ENCODE peak calls at places on chromosome 15, in eight cellular contexts. C is iPS-NIHi11; E is cardiac fibroblast; I is endodermal cell; H is NCI-H524; X is NCI-H1048; M is small intestine; L is stimulated activated CD8-positive, alpha-beta memory T cell treated with anti-CD3 and anti-CD28 coated beads, Interleukin-7, amount 100 ng/mL, for 1 hour. F is an unnamed sample.

GRCh38 chr15:76905013-76905839 is at the start of gene SCAPER:
- DNase-seq in X (peak; percentile 53), H (peak; percentile 95), I (peak; percentile 97), L (peak; percentile 85), M (peak; percentile 93), E (peak; percentile 83), C (peak; percentile 97), F (peak; percentile 72)

GRCh38 chr15:74402873-74403589 is 30.7 kb downstream of the SEMA7A start:
- DNase-seq in H (no peak), L (peak; percentile 49), M (peak; percentile 48), E (no peak), X (no peak), I (no peak), C (no peak), F (no peak)

GRCh38 chr15:40493089-40493840 is 22.5 kb downstream of the CHST14 start:
- DNase-seq in L (no peak), H (no peak), I (no peak), X (no peak), M (no peak), E (no peak), C (no peak), F (no peak)

GRCh38 chr15:88207565-88207964 is 49.0 kb downstream of the NTRK3 start:
- DNase-seq in M (no peak), C (no peak), I (no peak), L (no peak), X (no peak), H (no peak), E (no peak), F (no peak)

GRCh38 chr15:94416829-94417228 is 185.5 kb downstream of the MCTP2 start:
- DNase-seq in C (no peak), H (peak; percentile 92), E (no peak), I (no peak), L (no peak), M (no peak), X (no peak), F (no peak)

GRCh38 chr15:77889009-77889806 is 188.3 kb downstream of the TBC1D2B start:
- DNase-seq in L (no peak), C (no peak), I (no peak), M (no peak), E (peak; percentile 20), X (no peak), H (no peak), F (peak; percentile 16)

GRCh38 chr15:84748274-84749110 is at the start of gene ZNF592:
- DNase-seq in C (peak; percentile 87), M (peak; percentile 79), E (peak; percentile 73), L (peak; percentile 69), X (peak; percentile 40), I (peak; percentile 91), H (peak; percentile 63), F (peak; percentile 34)

GRCh38 chr15:38154255-38154654 is 98.4 kb upstream of the SPRED1 start:
- DNase-seq in E (no peak), M (no peak), X (no peak), I (no peak), C (no peak), L (no peak), H (no peak), F (no peak)

GRCh38 chr15:70278644-70279043 is 180.9 kb upstream of the TLE3 start:
- DNase-seq in I (no peak), E (no peak), X (no peak), C (no peak), M (no peak), H (no peak), L (no peak), F (no peak)

GRCh38 chr15:60520041-60520824 is 41.3 kb upstream of the ICE2 start:
- DNase-seq in L (no peak), M (no peak), I (no peak), E (peak; percentile 40), H (peak; percentile 36), C (no peak), X (no peak), F (no peak)

GRCh38 chr15:98799991-98800390 is 151.7 kb downstream of the IGF1R start:
- DNase-seq in H (peak; percentile 35), C (no peak), L (no peak), E (no peak), I (peak; percentile 65), M (no peak), X (no peak), F (no peak)

GRCh38 chr15:51227967-51228783 is 110.2 kb downstream of the CYP19A1 start:
- DNase-seq in L (no peak), I (peak; percentile 67), E (peak; percentile 94), M (peak; percentile 18), C (peak; percentile 41), X (peak; percentile 18), H (no peak), F (peak; percentile 80)

GRCh38 chr15:60370105-60370803 is 27.5 kb downstream of the ANXA2 start:
- DNase-seq in X (no peak), M (peak; percentile 66), I (peak; percentile 30), C (no peak), L (no peak), E (peak; percentile 84), H (no peak), F (peak; percentile 52)

GRCh38 chr15:99614749-99615288 is 49.0 kb downstream of the MEF2A start:
- DNase-seq in H (no peak), I (no peak), X (no peak), C (peak; percentile 5), E (peak; percentile 19), M (peak; percentile 55), L (no peak), F (no peak)

GRCh38 chr15:31257286-31257685 is 69.3 kb upstream of the KLF13 start:
- DNase-seq in L (no peak), I (no peak), E (no peak), H (no peak), C (no peak), X (no peak), M (no peak), F (no peak)

GRCh38 chr15:72112111-72112510 is 5.8 kb downstream of the MYO9A start:
- DNase-seq in M (no peak), H (no peak), I (no peak), L (no peak), E (peak; percentile 16), X (no peak), C (no peak), F (peak; percentile 13)

GRCh38 chr15:82118040-82118439 is 72.2 kb upstream of the MEX3B start:
- DNase-seq in L (no peak), I (no peak), H (no peak), C (no peak), E (no peak), M (no peak), X (no peak), F (no peak)

GRCh38 chr15:89857673-89858072 is 36.1 kb downstream of the AP3S2 start:
- DNase-seq in E (no peak), X (no peak), H (no peak), M (peak; percentile 96), L (no peak), I (no peak), C (no peak), F (no peak)

GRCh38 chr15:51240066-51240465 is 98.3 kb downstream of the CYP19A1 start:
- DNase-seq in L (no peak), H (no peak), E (no peak), X (no peak), C (no peak), M (no peak), I (no peak), F (no peak)

GRCh38 chr15:92669432-92669831 is 13.9 kb upstream of the FAM174B start:
- DNase-seq in L (no peak), X (no peak), E (no peak), I (peak; percentile 38), C (no peak), M (no peak), H (peak; percentile 43), F (no peak)

GRCh38 chr15:63492541-63493077 is 11.8 kb upstream of the USP3 start:
- DNase-seq in H (peak; percentile 89), C (no peak), L (no peak), M (no peak), I (no peak), E (peak; percentile 40), X (no peak), F (no peak)

GRCh38 chr15:98865397-98866339 is 141.9 kb downstream of the PGPEP1L start:
- DNase-seq in X (peak; percentile 80), C (peak; percentile 63), H (peak; percentile 62), M (peak; percentile 71), I (no peak), L (peak; percentile 32), E (peak; percentile 82), F (peak; percentile 61)

GRCh38 chr15:100572362-100572983 is 29.5 kb downstream of the LINS1 start:
- DNase-seq in E (peak; percentile 45), M (peak; percentile 11), H (peak; percentile 33), I (no peak), C (no peak), L (no peak), X (no peak), F (no peak)

GRCh38 chr15:99466701-99467337 is 99.0 kb upstream of the MEF2A start:
- DNase-seq in E (peak; percentile 73), H (no peak), M (no peak), I (no peak), L (no peak), C (no peak), X (no peak), F (no peak)

GRCh38 chr15:92205255-92205739 is 188.4 kb upstream of the ST8SIA2 start:
- DNase-seq in H (peak; percentile 15), X (no peak), I (peak; percentile 76), E (no peak), M (peak; percentile 20), C (peak; percentile 27), L (no peak), F (no peak)

GRCh38 chr15:64356443-64357040 is 569 bp upstream of the CSNK1G1 start:
- DNase-seq in X (no peak), H (peak; percentile 98), I (no peak), L (no peak), E (peak; percentile 96), M (no peak), C (no peak), F (peak; percentile 85)

GRCh38 chr15:38547255-38547997 is 17.2 kb downstream of the RASGRP1 start:
- DNase-seq in H (no peak), X (no peak), I (no peak), L (no peak), C (no peak), M (no peak), E (peak; percentile 75), F (peak; percentile 20)

GRCh38 chr15:57758556-57758955 is 52.0 kb downstream of the POLR2M start:
- DNase-seq in X (no peak), I (no peak), L (no peak), C (no peak), M (no peak), H (no peak), E (no peak), F (no peak)

GRCh38 chr15:98398886-98399285 is 249.5 kb upstream of the IGF1R start:
- DNase-seq in I (no peak), E (no peak), C (no peak), L (no peak), H (no peak), X (no peak), M (no peak), F (no peak)

GRCh38 chr15:64461577-64462162 is 1.3 kb downstream of the ZNF609 start:
- DNase-seq in I (peak; percentile 79), E (no peak), H (peak; percentile 56), L (no peak), C (peak; percentile 52), X (no peak), M (peak; percentile 51), F (peak; percentile 52)

GRCh38 chr15:40793216-40793989 is 13.5 kb upstream of the ZFYVE19 start:
- DNase-seq in I (no peak), X (no peak), L (no peak), H (no peak), E (peak; percentile 98), M (peak; percentile 100), C (no peak), F (peak; percentile 98)

GRCh38 chr15:64808785-64809453 is 16.5 kb downstream of the PIF1 start:
- DNase-seq in I (peak; percentile 91), C (peak; percentile 58), M (no peak), L (no peak), H (no peak), X (no peak), E (no peak), F (no peak)

GRCh38 chr15:64009798-64010241 is 36.5 kb downstream of the DAPK2 start:
- DNase-seq in X (no peak), M (peak; percentile 34), I (no peak), E (peak; percentile 52), C (no peak), L (no peak), H (no peak), F (peak; percentile 22)

GRCh38 chr15:46442196-46442595 is 807.4 kb downstream of the SQOR start:
- DNase-seq in C (no peak), X (no peak), E (no peak), M (no peak), H (peak; percentile 16), L (no peak), I (no peak), F (no peak)